ENCODE peak calls at places on chromosomes 7 and 10, in nine cellular contexts. R is coronary artery, B is NB4, Z is Ammon's horn, H is IMR-90, P is GM03348, M is foreskin fibroblast, S is left ventricle myocardium superior, U is cardiac septum. T is an unnamed sample.

GRCh38 chr7:50335795-50336754 is 31.6 kb downstream of the IKZF1 start:
- DNase-seq in Z (no peak), R (no peak), M (no peak), B (peak; percentile 99), P (no peak), S (no peak), H (no peak), U (no peak), T (no peak)

GRCh38 chr10:95832216-95833037 is 75.3 kb upstream of the CC2D2B start:
- DNase-seq in H (no peak), S (no peak), R (no peak), B (no peak), Z (no peak), U (no peak), M (no peak), P (no peak), T (no peak)

GRCh38 chr7:33157781-33158180 is 28.4 kb downstream of the BBS9 start:
- DNase-seq in H (peak; percentile 17), Z (no peak), S (no peak), U (no peak), P (no peak), M (peak; percentile 9), B (no peak), R (no peak), T (peak; percentile 33)

GRCh38 chr10:77505431-77506334 is 131.9 kb downstream of the KCNMA1 start:
- DNase-seq in P (peak; percentile 82), R (no peak), H (peak; percentile 91), U (peak; percentile 29), Z (no peak), S (no peak), B (no peak), M (peak; percentile 89), T (peak; percentile 90)

GRCh38 chr7:130397056-130397455 is 16.8 kb downstream of the CPA1 start:
- DNase-seq in B (no peak), U (no peak), H (no peak), M (no peak), R (no peak), Z (no peak), S (no peak), P (no peak), T (no peak)

GRCh38 chr7:133869556-133869955 is 257.6 kb upstream of the LRGUK start:
- DNase-seq in B (no peak), R (no peak), Z (no peak), P (no peak), S (no peak), U (no peak), H (no peak), M (no peak), T (no peak)

GRCh38 chr7:98872328-98872924 is 2.6 kb upstream of the TMEM130 start:
- DNase-seq in M (no peak), B (peak; percentile 71), Z (no peak), P (no peak), H (no peak), R (peak; percentile 9), U (no peak), S (no peak), T (no peak)

GRCh38 chr7:153954477-153954876 is 97.7 kb upstream of the DPP6 start:
- DNase-seq in B (no peak), U (no peak), M (no peak), R (no peak), P (no peak), S (no peak), Z (no peak), H (no peak), T (no peak)

GRCh38 chr7:6643915-6644625 is 7.0 kb downstream of the ZNF316 start:
- DNase-seq in R (no peak), U (no peak), B (no peak), M (no peak), S (no peak), H (no peak), Z (no peak), P (no peak), T (no peak)

GRCh38 chr7:79272066-79272669 is 181.3 kb downstream of the MAGI2 start:
- DNase-seq in Z (peak; percentile 27), U (no peak), H (peak; percentile 70), S (no peak), R (no peak), P (peak; percentile 42), M (peak; percentile 30), B (peak; percentile 45), T (peak; percentile 68)

GRCh38 chr7:80827238-80827633 is 91.6 kb downstream of the SEMA3C start:
- DNase-seq in R (no peak), P (peak; percentile 8), M (no peak), S (no peak), B (no peak), Z (no peak), U (no peak), H (peak; percentile 19), T (peak; percentile 52)

GRCh38 chr10:10564081-10564480 is 453.6 kb upstream of the CELF2 start:
- DNase-seq in R (no peak), P (peak; percentile 6), B (no peak), H (no peak), U (no peak), Z (peak; percentile 50), S (no peak), M (peak; percentile 12), T (no peak)

GRCh38 chr10:62305813-62306212 is 37.2 kb upstream of the RTKN2 start:
- DNase-seq in M (no peak), U (no peak), B (no peak), S (no peak), R (no peak), H (peak; percentile 1), P (peak; percentile 9), Z (no peak), T (peak; percentile 37)

GRCh38 chr7:129790136-129790535 is 162.6 kb downstream of the UBE2H start:
- DNase-seq in Z (no peak), S (no peak), M (peak; percentile 36), B (no peak), U (no peak), R (no peak), H (peak; percentile 67), P (no peak), T (no peak)

GRCh38 chr10:132637477-132638129 is 100.0 kb downstream of the INPP5A start:
- DNase-seq in Z (peak; percentile 85), P (peak; percentile 89), S (no peak), R (peak; percentile 63), H (peak; percentile 73), B (peak; percentile 81), M (peak; percentile 48), U (peak; percentile 62), T (peak; percentile 60)

GRCh38 chr10:21702633-21703111 is 168.6 kb downstream of the MLLT10 start:
- DNase-seq in B (peak; percentile 18), Z (no peak), P (no peak), U (no peak), M (no peak), R (no peak), S (no peak), H (no peak), T (no peak)

GRCh38 chr10:125441151-125441550 is 241.8 kb downstream of the TEX36 start:
- DNase-seq in R (no peak), H (peak; percentile 43), Z (no peak), M (peak; percentile 54), P (no peak), S (no peak), U (no peak), B (no peak), T (no peak)

GRCh38 chr10:4661572-4662255 is 164.3 kb upstream of the AKR1E2 start:
- DNase-seq in U (peak; percentile 85), H (no peak), B (peak; percentile 2), S (peak; percentile 91), M (no peak), P (no peak), R (peak; percentile 93), Z (no peak), T (no peak)

GRCh38 chr10:34743804-34744203 is 71.3 kb downstream of the PARD3 start:
- DNase-seq in R (no peak), Z (peak; percentile 35), U (peak; percentile 82), M (peak; percentile 54), P (peak; percentile 74), B (no peak), S (peak; percentile 79), H (peak; percentile 34), T (no peak)

GRCh38 chr7:77425151-77426051 is 9.3 kb upstream of the GSAP start:
- DNase-seq in H (peak; percentile 91), P (peak; percentile 36), R (no peak), S (no peak), Z (no peak), B (no peak), U (no peak), M (peak; percentile 82), T (peak; percentile 72)

GRCh38 chr7:78499283-78499682 is 700.7 kb downstream of the PHTF2 start:
- DNase-seq in P (peak; percentile 33), S (no peak), R (no peak), H (peak; percentile 46), B (no peak), M (no peak), Z (no peak), U (no peak), T (peak; percentile 28)

GRCh38 chr10:11683529-11684320 is 58.5 kb upstream of the ECHDC3 start:
- DNase-seq in B (no peak), Z (no peak), H (no peak), M (no peak), U (no peak), R (no peak), P (no peak), S (no peak), T (no peak)

GRCh38 chr7:157757776-157758467 is 421.1 kb downstream of the DNAJB6 start:
- DNase-seq in R (no peak), M (no peak), B (no peak), H (no peak), S (peak; percentile 21), U (no peak), Z (no peak), P (no peak), T (no peak)

GRCh38 chr7:10412426-10413019 is 561.1 kb upstream of the PHF14 start:
- DNase-seq in B (peak; percentile 59), M (no peak), S (no peak), R (no peak), H (peak; percentile 1), Z (peak; percentile 73), U (no peak), P (peak; percentile 43), T (peak; percentile 10)

GRCh38 chr7:116632349-116632748 is 39.6 kb upstream of the MET start:
- DNase-seq in U (no peak), B (no peak), R (no peak), H (peak; percentile 54), S (no peak), Z (no peak), P (peak; percentile 27), M (no peak), T (peak; percentile 81)

GRCh38 chr10:110273474-110273873 is 31.2 kb downstream of the SMNDC1 start:
- DNase-seq in H (peak; percentile 90), S (peak; percentile 67), U (no peak), B (peak; percentile 93), P (peak; percentile 54), M (peak; percentile 79), R (peak; percentile 77), Z (peak; percentile 45), T (peak; percentile 95)

GRCh38 chr10:35554036-35554435 is 51.1 kb upstream of the GJD4 start:
- DNase-seq in R (no peak), U (no peak), M (no peak), Z (no peak), H (no peak), S (no peak), P (no peak), B (no peak), T (no peak)

GRCh38 chr7:55063633-55064032 is 44.8 kb downstream of the EGFR start:
- DNase-seq in Z (no peak), M (no peak), U (no peak), R (no peak), S (no peak), H (peak; percentile 78), B (no peak), P (no peak), T (peak; percentile 78)

GRCh38 chr7:23945472-23945871 is 235.5 kb downstream of the STK31 start:
- DNase-seq in H (no peak), U (no peak), R (no peak), M (no peak), Z (no peak), S (no peak), P (no peak), B (no peak), T (no peak)

GRCh38 chr7:69738396-69738889 is 140.2 kb downstream of the AUTS2 start:
- DNase-seq in U (no peak), M (no peak), S (no peak), R (no peak), B (peak; percentile 21), H (no peak), Z (no peak), P (no peak), T (no peak)

GRCh38 chr10:116160271-116160670 is 112.7 kb downstream of the GFRA1 start:
- DNase-seq in R (no peak), P (no peak), S (no peak), B (no peak), Z (no peak), H (no peak), U (no peak), M (no peak), T (no peak)

T was measured in iris pigment epithelial cell.